ENCODE peak calls at places on chromosomes 6 and 20, in seven cellular contexts. L, O, D, T, P, W and J are unnamed samples.

GRCh38 chr20:62065669-62066338 is at the start of gene TAF4:
- DNase-seq in W (peak), L (peak), T (peak), O (peak), D (peak), P (peak), J (peak)

GRCh38 chr6:3835055-3835731 is 14.0 kb upstream of the FAM50B start:
- DNase-seq in P (no peak), T (no peak), L (no peak), D (peak), W (no peak), O (no peak), J (no peak)

GRCh38 chr6:20024316-20024673 is 187.1 kb downstream of the ID4 start:
- DNase-seq in D (no peak), T (no peak), L (no peak), O (no peak), W (no peak), P (no peak), J (no peak)

GRCh38 chr6:107670792-107671199 is 153.3 kb downstream of the SCML4 start:
- DNase-seq in O (peak), T (no peak), L (peak), D (no peak), W (no peak), P (peak), J (peak)

GRCh38 chr6:131914967-131915751 is 36.0 kb downstream of the CCN2 start:
- DNase-seq in D (no peak), L (peak), O (peak), W (peak), P (peak), T (peak), J (peak)

GRCh38 chr6:7919871-7920270 is 9.3 kb upstream of the TXNDC5 start:
- DNase-seq in L (no peak), D (no peak), O (no peak), T (peak), W (no peak), P (no peak), J (no peak)

GRCh38 chr6:116392158-116393032 is 21.6 kb downstream of the DSE start:
- DNase-seq in O (no peak), L (peak), P (peak), D (no peak), T (no peak), W (no peak), J (no peak)

GRCh38 chr6:6659600-6660327 is 71.2 kb downstream of the LY86 start:
- DNase-seq in P (peak), D (peak), L (no peak), W (no peak), O (no peak), T (no peak), J (no peak)

GRCh38 chr20:20369353-20370086 is 1.6 kb downstream of the INSM1 start:
- DNase-seq in L (no peak), T (no peak), O (no peak), W (no peak), D (no peak), P (peak), J (no peak)

GRCh38 chr20:24986436-24987015 is 6.0 kb downstream of the APMAP start:
- DNase-seq in W (no peak), D (no peak), L (no peak), T (no peak), O (no peak), P (no peak), J (no peak)

GRCh38 chr6:87929843-87930288 is 117.8 kb upstream of the SPACA1 start:
- DNase-seq in D (peak), L (peak), T (peak), W (peak), P (peak), O (peak), J (peak)

GRCh38 chr20:32018269-32019155 is 8.3 kb downstream of the CCM2L start:
- DNase-seq in L (peak), W (peak), O (peak), D (no peak), T (peak), P (no peak), J (no peak)

GRCh38 chr20:38833857-38834164 is 28.3 kb downstream of the PPP1R16B start:
- DNase-seq in D (no peak), P (peak), O (no peak), L (no peak), T (no peak), W (no peak), J (no peak)

GRCh38 chr6:73579851-73580246 is 59.0 kb upstream of the EEF1A1 start:
- DNase-seq in W (no peak), P (peak), L (peak), D (no peak), O (no peak), T (peak), J (no peak)

GRCh38 chr20:59938696-59939051 is 1.4 kb downstream of the PPP1R3D start:
- DNase-seq in T (no peak), W (no peak), O (no peak), L (peak), D (no peak), P (peak), J (no peak)

GRCh38 chr20:64111841-64112641 is 4.7 kb upstream of the NPBWR2 start:
- DNase-seq in L (no peak), W (no peak), O (peak), D (peak), T (no peak), P (no peak), J (no peak)

GRCh38 chr6:42898891-42899361 is 16.9 kb upstream of the PTCRA start:
- DNase-seq in T (peak), W (peak), O (peak), D (peak), P (peak), L (peak), J (peak)

GRCh38 chr6:116389357-116389756 is 18.6 kb downstream of the DSE start:
- DNase-seq in P (no peak), L (peak), D (no peak), O (no peak), T (no peak), W (no peak), J (no peak)

GRCh38 chr20:5430670-5431069 is 113.9 kb upstream of the PROKR2 start:
- DNase-seq in T (no peak), L (no peak), O (no peak), P (no peak), W (no peak), D (no peak), J (no peak)